ENCODE peak calls at places on chromosome 21, in ten cellular contexts. U is GM23248; J is brain microvascular endothelial cell; C is cardiac muscle cell; W is ovary; F is pancreas; Z is neural progenitor cell; D is foreskin keratinocyte; S is HL-60; G is CD8-positive, alpha-beta T cell. X is an unnamed sample.

GRCh38 chr21:44938976-44939531 is 775 bp upstream of the SLX9 start:
- DNase-seq in S (no peak), F (no peak), C (no peak), W (no peak), U (no peak), Z (no peak), J (no peak), D (no peak), G (no peak), X (no peak)

GRCh38 chr21:33201945-33202344 is 27.8 kb upstream of the IFNAR2 start:
- DNase-seq in F (no peak), D (no peak), W (no peak), C (no peak), S (no peak), G (no peak), J (no peak), Z (no peak), U (peak), X (no peak)

GRCh38 chr21:19999369-20000272 is 998.6 kb upstream of the NCAM2 start:
- DNase-seq in J (no peak), D (no peak), W (no peak), U (no peak), F (peak), Z (no peak), G (no peak), S (peak), C (no peak), X (no peak)

GRCh38 chr21:26130249-26130896 is 40.2 kb downstream of the APP start:
- DNase-seq in W (no peak), J (peak), S (no peak), C (peak), D (peak), F (no peak), Z (no peak), G (no peak), U (no peak), X (no peak)

GRCh38 chr21:45478115-45478801 is 64.0 kb downstream of the SLC19A1 start:
- DNase-seq in Z (peak), G (peak), F (peak), C (peak), U (peak), W (no peak), J (peak), D (no peak), S (peak), X (peak)

GRCh38 chr21:32777269-32777668 is 5.7 kb upstream of the PAXBP1 start:
- DNase-seq in J (no peak), F (no peak), S (no peak), G (no peak), U (peak), D (no peak), C (no peak), W (no peak), Z (no peak), X (no peak)

GRCh38 chr21:28138272-28138671 is 854.4 kb downstream of the LTN1 start:
- DNase-seq in F (no peak), W (no peak), J (peak), Z (no peak), C (no peak), U (no peak), G (no peak), S (no peak), D (no peak), X (no peak)

GRCh38 chr21:46325073-46325912 is 1.3 kb downstream of the PCNT start:
- DNase-seq in J (peak), Z (peak), D (peak), C (peak), U (peak), F (peak), G (peak), S (peak), W (peak), X (no peak)

GRCh38 chr21:39347537-39347936 is 1.4 kb downstream of the HMGN1 start:
- DNase-seq in J (no peak), W (no peak), G (no peak), F (no peak), U (peak), C (no peak), S (no peak), Z (no peak), D (no peak), X (no peak)

GRCh38 chr21:39345440-39345839 is 3.4 kb downstream of the HMGN1 start:
- DNase-seq in S (no peak), F (no peak), C (no peak), J (no peak), D (no peak), Z (no peak), W (no peak), U (no peak), G (no peak), X (no peak)

GRCh38 chr21:39348040-39348354 is 891 bp downstream of the HMGN1 start:
- DNase-seq in Z (no peak), F (no peak), G (no peak), D (no peak), S (no peak), C (no peak), J (no peak), W (no peak), U (no peak), X (no peak)

GRCh38 chr21:39348355-39349210 is at the start of gene HMGN1:
- DNase-seq in Z (peak), C (peak), U (peak), D (peak), W (peak), S (peak), F (peak), J (peak), G (peak), X (peak)

DNA sequence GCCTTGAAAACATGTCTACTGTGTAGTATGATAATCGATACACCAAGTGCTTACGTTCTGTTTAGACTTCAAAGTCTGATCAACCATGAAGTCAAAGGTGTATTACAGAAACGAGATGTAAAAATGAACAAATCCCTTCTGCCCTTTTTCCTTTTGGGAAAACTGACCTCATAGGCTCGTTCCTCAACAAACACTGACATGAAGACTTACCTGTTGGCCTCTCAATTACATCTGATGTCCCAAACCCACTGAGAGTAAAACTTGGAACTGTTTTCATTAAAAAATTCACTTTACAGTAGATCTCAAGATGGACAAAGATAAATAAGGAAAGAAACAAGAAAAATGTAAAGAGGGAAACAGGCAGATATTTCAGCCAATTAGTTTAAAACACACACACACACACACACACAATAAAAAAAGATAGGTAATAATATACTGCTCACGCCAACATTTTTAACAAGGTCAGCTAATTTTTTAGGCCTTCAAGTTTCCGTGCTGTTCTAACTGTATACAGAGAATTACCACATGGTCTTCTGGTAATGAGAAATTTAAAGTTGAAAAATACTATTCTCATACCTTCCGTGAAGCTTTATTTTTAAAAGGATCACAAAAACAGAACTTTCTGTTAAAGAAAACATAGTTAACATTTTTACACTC is 2.1 kb downstream of the HMGN1 start:
- DNase-seq in D (no peak), G (no peak), J (no peak), U (no peak), S (no peak), Z (no peak), W (no peak), C (no peak), F (no peak), X (no peak)
- H3K27ac ChIP-seq in D (peak), G (no peak), J (no peak), U (no peak), S (peak), Z (no peak), W (no peak), C (no peak), F (no peak), X (no peak)

DNA sequence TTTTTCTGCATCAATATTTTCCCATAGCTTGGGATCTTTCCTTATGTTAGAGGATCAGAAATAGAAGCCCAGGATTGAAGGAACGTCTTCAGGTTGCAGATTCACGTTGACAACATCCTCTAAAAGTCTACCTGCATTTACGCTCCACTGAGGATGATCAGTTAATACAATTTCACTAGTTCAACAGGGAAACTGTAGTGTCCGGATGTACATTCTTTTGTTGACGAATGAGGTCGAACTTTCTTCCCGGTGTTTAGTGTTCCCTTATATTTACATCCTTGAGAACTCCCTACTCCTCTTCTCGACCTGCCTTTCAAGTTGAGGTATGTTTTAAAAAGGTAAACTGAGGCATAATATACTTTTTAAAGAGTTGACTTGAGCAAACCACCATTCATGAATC is 74.8 kb downstream of the SIK1 start:
- DNase-seq in Z (no peak), W (no peak), J (no peak), U (no peak), F (no peak), G (no peak), C (no peak), S (no peak), D (no peak), X (no peak)
- H3K27ac ChIP-seq in Z (no peak), W (no peak), J (no peak), U (no peak), F (no peak), G (no peak), C (no peak), S (no peak), D (no peak), X (no peak)

GRCh38 chr21:34897828-34898227 is 151.3 kb downstream of the RUNX1 start:
- DNase-seq in W (no peak), Z (no peak), D (no peak), G (no peak), U (no peak), F (no peak), C (no peak), S (no peak), J (no peak), X (no peak)
- H3K27ac ChIP-seq in W (no peak), Z (no peak), D (no peak), G (no peak), U (no peak), F (no peak), C (no peak), S (no peak), J (no peak), X (no peak)

GRCh38 chr21:36257657-36258056 is 62.3 kb upstream of the MORC3 start:
- DNase-seq in S (no peak), D (no peak), F (no peak), J (no peak), G (no peak), U (no peak), Z (no peak), C (no peak), W (no peak), X (no peak)

GRCh38 chr21:36249576-36250422 is 70.2 kb upstream of the MORC3 start:
- DNase-seq in W (no peak), U (no peak), S (no peak), F (no peak), Z (no peak), J (no peak), D (no peak), C (no peak), G (no peak), X (no peak)

GRCh38 chr21:36255650-36256047 is 64.3 kb upstream of the MORC3 start:
- DNase-seq in U (no peak), F (no peak), J (no peak), W (no peak), G (no peak), S (no peak), C (no peak), Z (no peak), D (no peak), X (no peak)

GRCh38 chr21:36250423-36251075 is 69.4 kb upstream of the MORC3 start:
- DNase-seq in S (no peak), G (no peak), C (no peak), J (no peak), D (no peak), F (no peak), U (no peak), W (no peak), Z (peak), X (no peak)

GRCh38 chr21:36254106-36254941 is 65.7 kb upstream of the MORC3 start:
- DNase-seq in S (no peak), J (no peak), Z (peak), D (no peak), W (no peak), U (no peak), F (no peak), G (no peak), C (no peak), X (no peak)
- H3K27ac ChIP-seq in S (no peak), J (no peak), Z (peak), D (no peak), W (no peak), U (no peak), F (no peak), G (no peak), C (no peak), X (no peak)

GRCh38 chr21:29155118-29155932 is 24.9 kb downstream of the MAP3K7CL start:
- DNase-seq in C (peak), D (peak), Z (peak), F (peak), U (peak), S (no peak), J (peak), G (no peak), W (peak), X (no peak)
- H3K27ac ChIP-seq in C (no peak), D (peak), Z (no peak), F (no peak), U (peak), S (no peak), J (peak), G (no peak), W (no peak), X (peak)

GRCh38 chr21:41228006-41228370 is 60.0 kb downstream of the BACE2 start:
- DNase-seq in W (no peak), G (no peak), S (no peak), J (no peak), F (no peak), D (no peak), U (no peak), C (no peak), Z (no peak), X (no peak)
- H3K27ac ChIP-seq in W (no peak), G (no peak), S (no peak), J (no peak), F (no peak), D (no peak), U (no peak), C (no peak), Z (no peak), X (no peak)

X was measured in caudate nucleus.